ENCODE peak calls at places on chromosomes 4 and X, in seven cellular contexts. One of them, this sample, is unnamed.
A peak's percentile ranks its signal among the peaks of the same experiment; 100 is the strongest.

GRCh38 chr4:65670331-65671031 is at the start of gene EPHA5:
- DNase-seq in ascending aorta: no peak
- DNase-seq in uterus: peak; percentile 20
- DNase-seq in fibroblast of lung: peak; percentile 98
- DNase-seq in tibial artery: peak; percentile 33
- DNase-seq in hepatocyte: peak; percentile 79
- DNase-seq in tibial nerve: peak; percentile 39
- DNase-seq in this sample: no peak

GRCh38 chrX:39808471-39808917 is 289.3 kb downstream of the BCOR start:
- DNase-seq in hepatocyte: peak; percentile 35
- DNase-seq in tibial artery: no peak
- DNase-seq in ascending aorta: no peak
- DNase-seq in fibroblast of lung: peak; percentile 86
- DNase-seq in uterus: no peak
- DNase-seq in tibial nerve: no peak
- DNase-seq in this sample: no peak

GRCh38 chr4:31334086-31334910 is 614.1 kb downstream of the PCDH7 start:
- DNase-seq in tibial nerve: no peak
- DNase-seq in tibial artery: no peak
- DNase-seq in fibroblast of lung: no peak
- DNase-seq in ascending aorta: no peak
- DNase-seq in uterus: no peak
- DNase-seq in hepatocyte: no peak
- DNase-seq in this sample: no peak

GRCh38 chr4:122914292-122914904 is 8.0 kb downstream of the NUDT6 start:
- DNase-seq in uterus: no peak
- DNase-seq in tibial artery: no peak
- DNase-seq in hepatocyte: peak; percentile 19
- DNase-seq in ascending aorta: no peak
- DNase-seq in tibial nerve: no peak
- DNase-seq in fibroblast of lung: peak; percentile 29
- DNase-seq in this sample: no peak

GRCh38 chr4:7750972-7751371 is 188.7 kb downstream of the AFAP1 start:
- DNase-seq in tibial nerve: no peak
- DNase-seq in hepatocyte: no peak
- DNase-seq in fibroblast of lung: no peak
- DNase-seq in tibial artery: no peak
- DNase-seq in ascending aorta: no peak
- DNase-seq in uterus: no peak
- DNase-seq in this sample: no peak

GRCh38 chr4:3196670-3197359 is 52.1 kb upstream of the MSANTD1 start:
- DNase-seq in hepatocyte: no peak
- DNase-seq in tibial artery: no peak
- DNase-seq in uterus: no peak
- DNase-seq in tibial nerve: no peak
- DNase-seq in ascending aorta: no peak
- DNase-seq in fibroblast of lung: no peak
- DNase-seq in this sample: no peak

GRCh38 chr4:119113033-119113655 is 22.5 kb upstream of the MYOZ2 start:
- DNase-seq in uterus: no peak
- DNase-seq in tibial nerve: no peak
- DNase-seq in fibroblast of lung: peak; percentile 95
- DNase-seq in ascending aorta: no peak
- DNase-seq in tibial artery: no peak
- DNase-seq in hepatocyte: peak; percentile 49
- DNase-seq in this sample: no peak

GRCh38 chrX:71671043-71671829 is 3.9 kb downstream of the LOC101059915 start:
- DNase-seq in ascending aorta: no peak
- DNase-seq in hepatocyte: no peak
- DNase-seq in uterus: no peak
- DNase-seq in tibial artery: no peak
- DNase-seq in tibial nerve: no peak
- DNase-seq in fibroblast of lung: no peak
- DNase-seq in this sample: no peak

GRCh38 chr4:76977731-76978350 is 28.3 kb downstream of the SEPTIN11 start:
- DNase-seq in tibial nerve: no peak
- DNase-seq in hepatocyte: no peak
- DNase-seq in fibroblast of lung: peak; percentile 91
- DNase-seq in tibial artery: no peak
- DNase-seq in uterus: no peak
- DNase-seq in ascending aorta: no peak
- DNase-seq in this sample: no peak

DNA sequence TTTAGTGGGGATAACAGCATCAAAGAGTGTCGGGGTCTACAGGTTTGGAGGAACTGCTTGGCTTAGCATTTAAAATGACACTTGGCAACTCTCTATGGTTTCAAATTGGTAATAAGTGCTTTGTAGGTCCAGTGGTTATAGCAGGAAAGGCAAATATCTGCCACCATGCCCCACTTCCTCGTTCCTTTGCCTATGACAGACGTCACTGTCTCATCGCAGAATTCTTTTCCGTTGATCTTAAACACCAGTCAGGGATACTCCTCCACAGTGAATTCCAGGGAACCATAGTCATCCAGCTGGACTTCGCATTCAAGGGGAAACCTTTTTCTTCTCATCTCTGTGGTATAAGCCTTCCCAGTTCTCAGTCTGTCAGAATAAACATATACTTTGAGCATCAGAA is 319.1 kb downstream of the GPAT3 start:
- DNase-seq in ascending aorta: no peak
- DNase-seq in uterus: no peak
- DNase-seq in tibial artery: no peak
- DNase-seq in tibial nerve: no peak
- DNase-seq in fibroblast of lung: peak; percentile 99
- DNase-seq in hepatocyte: peak; percentile 11
- DNase-seq in this sample: no peak
- H3K4me1 ChIP-seq in ascending aorta: no peaks in the 10 kb centered on the region
- H3K4me1 ChIP-seq in uterus: no peaks in the 10 kb centered on the region
- H3K4me1 ChIP-seq in tibial artery: no peaks in the 10 kb centered on the region
- H3K4me1 ChIP-seq in tibial nerve: peaks cover 6% of the 10 kb centered on the region
- H3K4me1 ChIP-seq in fibroblast of lung: peaks cover 4% of the 10 kb centered on the region
- H3K4me1 ChIP-seq in hepatocyte: peaks cover 7% of the 10 kb centered on the region
- H3K4me1 ChIP-seq in this sample: no peaks in the 10 kb centered on the region

GRCh38 chr4:23456864-23457263 is 433.0 kb downstream of the PPARGC1A start:
- DNase-seq in tibial artery: no peak
- DNase-seq in hepatocyte: no peak
- DNase-seq in uterus: no peak
- DNase-seq in fibroblast of lung: no peak
- DNase-seq in tibial nerve: no peak
- DNase-seq in ascending aorta: no peak
- DNase-seq in this sample: no peak

GRCh38 chr4:23458061-23458460 is 431.8 kb downstream of the PPARGC1A start:
- DNase-seq in ascending aorta: no peak
- DNase-seq in tibial nerve: no peak
- DNase-seq in tibial artery: no peak
- DNase-seq in fibroblast of lung: no peak
- DNase-seq in uterus: no peak
- DNase-seq in hepatocyte: peak; percentile 5
- DNase-seq in this sample: no peak

DNA sequence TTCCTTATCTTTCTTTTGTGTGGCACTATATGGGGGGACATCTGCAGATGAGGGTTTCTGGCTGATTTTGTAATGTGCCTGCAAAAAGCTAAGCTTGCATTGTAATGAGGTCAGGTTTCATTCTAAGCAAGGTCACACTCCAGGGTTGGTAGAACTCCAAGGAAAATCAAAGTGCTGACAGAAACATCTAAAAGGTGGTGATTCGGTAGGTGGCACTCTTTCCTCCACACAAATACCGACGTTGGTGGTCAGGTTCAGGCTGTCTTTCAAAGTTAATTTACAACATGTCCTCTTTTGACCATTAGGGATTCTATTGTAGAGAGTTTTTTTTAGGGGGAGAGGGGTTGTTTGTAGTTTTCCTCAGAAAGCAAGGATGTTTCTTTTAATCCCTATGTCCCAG is 434.4 kb downstream of the PPARGC1A start:
- DNase-seq in hepatocyte: peak; percentile 38
- DNase-seq in fibroblast of lung: peak; percentile 14
- DNase-seq in ascending aorta: no peak
- DNase-seq in tibial nerve: no peak
- DNase-seq in uterus: no peak
- DNase-seq in tibial artery: no peak
- DNase-seq in this sample: no peak
- TF ChIP-seq CTCF in hepatocyte: peak; percentile 49
- TF ChIP-seq CTCF in fibroblast of lung: peak; percentile 12
- TF ChIP-seq CTCF in ascending aorta: no peak
- TF ChIP-seq CTCF in tibial nerve: no peak
- TF ChIP-seq CTCF in uterus: no peak
- TF ChIP-seq CTCF in tibial artery: no peak
- TF ChIP-seq CTCF in this sample: no peak

DNA sequence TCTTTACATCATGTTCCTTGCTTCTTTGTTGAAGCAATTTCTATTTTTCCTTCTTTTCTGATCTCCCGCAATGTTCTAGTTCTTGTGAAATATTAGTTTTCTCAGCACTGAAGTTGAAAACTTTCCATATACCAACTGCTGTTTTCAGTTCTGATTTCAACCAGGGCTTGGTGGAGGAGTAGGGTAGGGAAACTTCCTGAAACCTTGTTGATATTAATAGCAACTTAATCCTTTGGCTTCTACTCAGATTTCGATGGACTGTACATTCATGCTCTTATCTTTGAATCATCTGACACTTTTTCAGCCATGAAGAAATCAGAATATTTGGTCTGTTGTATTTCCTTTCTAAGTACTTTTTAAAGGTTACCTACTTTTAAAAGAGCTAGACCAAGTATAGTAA is 315.8 kb downstream of the RPA4 start:
- DNase-seq in tibial nerve: no peak
- DNase-seq in ascending aorta: no peak
- DNase-seq in hepatocyte: peak; percentile 5
- DNase-seq in uterus: no peak
- DNase-seq in tibial artery: no peak
- DNase-seq in fibroblast of lung: no peak
- DNase-seq in this sample: no peak
- H3K4me1 ChIP-seq in tibial nerve: no peaks in the 10 kb centered on the region
- H3K4me1 ChIP-seq in ascending aorta: no peaks in the 10 kb centered on the region
- H3K4me1 ChIP-seq in hepatocyte: no peaks in the 10 kb centered on the region
- H3K4me1 ChIP-seq in uterus: no peaks in the 10 kb centered on the region
- H3K4me1 ChIP-seq in tibial artery: no peaks in the 10 kb centered on the region
- H3K4me1 ChIP-seq in fibroblast of lung: no peaks in the 10 kb centered on the region
- H3K4me1 ChIP-seq in this sample: no peaks in the 10 kb centered on the region

GRCh38 chr4:16914208-16914607 is 15.8 kb upstream of the LDB2 start:
- DNase-seq in tibial nerve: no peak
- DNase-seq in ascending aorta: no peak
- DNase-seq in fibroblast of lung: peak; percentile 25
- DNase-seq in tibial artery: no peak
- DNase-seq in hepatocyte: no peak
- DNase-seq in uterus: no peak
- DNase-seq in this sample: no peak
- TF ChIP-seq CTCF in tibial nerve: no peak
- TF ChIP-seq CTCF in ascending aorta: no peak
- TF ChIP-seq CTCF in fibroblast of lung: peak; percentile 49
- TF ChIP-seq CTCF in tibial artery: peak; percentile 29
- TF ChIP-seq CTCF in hepatocyte: no peak
- TF ChIP-seq CTCF in uterus: peak; percentile 40
- TF ChIP-seq CTCF in this sample: peak; percentile 25

GRCh38 chrX:6407541-6407940 is 127.4 kb downstream of the VCX3A start:
- DNase-seq in uterus: no peak
- DNase-seq in tibial nerve: no peak
- DNase-seq in hepatocyte: no peak
- DNase-seq in ascending aorta: no peak
- DNase-seq in fibroblast of lung: no peak
- DNase-seq in tibial artery: no peak
- DNase-seq in this sample: no peak
- H3K4me1 ChIP-seq in uterus: no peaks in the 10 kb centered on the region
- H3K4me1 ChIP-seq in tibial nerve: no peaks in the 10 kb centered on the region
- H3K4me1 ChIP-seq in hepatocyte: no peaks in the 10 kb centered on the region
- H3K4me1 ChIP-seq in ascending aorta: no peaks in the 10 kb centered on the region
- H3K4me1 ChIP-seq in fibroblast of lung: no peaks in the 10 kb centered on the region
- H3K4me1 ChIP-seq in tibial artery: no peaks in the 10 kb centered on the region
- H3K4me1 ChIP-seq in this sample: no peaks in the 10 kb centered on the region

GRCh38 chr4:183411291-183411861 is 33.1 kb upstream of the CDKN2AIP start:
- DNase-seq in tibial nerve: no peak
- DNase-seq in tibial artery: no peak
- DNase-seq in uterus: no peak
- DNase-seq in fibroblast of lung: no peak
- DNase-seq in ascending aorta: no peak
- DNase-seq in hepatocyte: no peak
- DNase-seq in this sample: no peak

GRCh38 chr4:183407635-183408463 is 36.6 kb upstream of the CDKN2AIP start:
- DNase-seq in tibial nerve: no peak
- DNase-seq in ascending aorta: no peak
- DNase-seq in hepatocyte: no peak
- DNase-seq in fibroblast of lung: no peak
- DNase-seq in tibial artery: no peak
- DNase-seq in uterus: no peak
- DNase-seq in this sample: no peak

GRCh38 chr4:183408791-183409190 is 35.6 kb upstream of the CDKN2AIP start:
- DNase-seq in fibroblast of lung: no peak
- DNase-seq in tibial nerve: no peak
- DNase-seq in uterus: no peak
- DNase-seq in tibial artery: no peak
- DNase-seq in ascending aorta: no peak
- DNase-seq in hepatocyte: peak; percentile 64
- DNase-seq in this sample: no peak

GRCh38 chr4:183409956-183410355 is 34.5 kb upstream of the CDKN2AIP start:
- DNase-seq in fibroblast of lung: no peak
- DNase-seq in uterus: no peak
- DNase-seq in hepatocyte: peak; percentile 54
- DNase-seq in tibial artery: no peak
- DNase-seq in ascending aorta: no peak
- DNase-seq in tibial nerve: no peak
- DNase-seq in this sample: no peak

DNA sequence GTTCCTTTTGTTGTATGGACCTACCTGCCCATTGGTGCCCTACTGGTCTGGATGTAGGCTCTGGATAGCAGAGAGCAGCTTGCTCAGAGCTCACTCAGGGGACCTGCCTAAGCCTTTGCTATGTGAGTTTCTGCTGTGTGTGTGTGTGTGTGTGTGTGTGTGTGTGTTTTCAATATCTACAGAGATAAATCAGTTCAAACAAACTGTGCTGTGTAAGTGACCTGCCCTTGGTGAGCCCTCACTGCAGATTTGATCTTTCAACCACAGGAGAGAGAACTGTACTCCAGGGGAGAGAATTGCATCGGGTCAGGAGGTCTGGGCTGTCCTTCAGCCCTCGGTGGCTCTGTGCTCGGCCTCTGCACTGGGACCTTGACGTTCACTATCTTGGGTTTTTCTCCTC is 35.0 kb upstream of the CDKN2AIP start:
- DNase-seq in ascending aorta: no peak
- DNase-seq in tibial nerve: no peak
- DNase-seq in uterus: no peak
- DNase-seq in hepatocyte: peak; percentile 51
- DNase-seq in fibroblast of lung: no peak
- DNase-seq in tibial artery: no peak
- DNase-seq in this sample: no peak
- TF ChIP-seq CTCF in ascending aorta: no peak
- TF ChIP-seq CTCF in tibial nerve: no peak
- TF ChIP-seq CTCF in uterus: no peak
- TF ChIP-seq CTCF in hepatocyte: no peak
- TF ChIP-seq CTCF in fibroblast of lung: no peak
- TF ChIP-seq CTCF in tibial artery: no peak
- TF ChIP-seq CTCF in this sample: no peak